ENCODE peak calls at places on chromosome 12, in seven cellular contexts. S, V, G, A, M, U and T are unnamed samples.
A peak's percentile ranks its signal among the peaks of the same experiment; 100 is the strongest.

GRCh38 chr12:106113042-106113441 is 25.7 kb downstream of the NUAK1 start:
- DNase-seq in A (no peak), U (no peak), M (no peak), S (no peak), G (peak; percentile 68), V (no peak), T (no peak)

GRCh38 chr12:120252071-120252906 is 13.2 kb downstream of the PXN start:
- DNase-seq in S (no peak), A (no peak), U (no peak), M (no peak), G (no peak), V (no peak), T (no peak)

GRCh38 chr12:8076357-8076756 is 5.7 kb upstream of the NECAP1 start:
- DNase-seq in G (no peak), A (no peak), S (no peak), M (no peak), V (no peak), U (no peak), T (no peak)

GRCh38 chr12:58487280-58488141 is 432.8 kb downstream of the LRIG3 start:
- DNase-seq in S (no peak), U (no peak), G (peak; percentile 53), M (no peak), A (no peak), V (no peak), T (no peak)

GRCh38 chr12:49641748-49642369 is 18.5 kb downstream of the PRPF40B start:
- DNase-seq in G (no peak), U (no peak), A (no peak), M (no peak), V (no peak), S (no peak), T (no peak)

GRCh38 chr12:25924535-25925001 is 33.9 kb upstream of the RASSF8 start:
- DNase-seq in A (no peak), M (no peak), G (no peak), U (no peak), V (no peak), S (no peak), T (no peak)

GRCh38 chr12:46219147-46219891 is 49.5 kb downstream of the SLC38A1 start:
- DNase-seq in M (no peak), U (no peak), V (no peak), A (no peak), S (no peak), G (no peak), T (no peak)

GRCh38 chr12:43776498-43776897 is 17.7 kb downstream of the IRAK4 start:
- DNase-seq in S (no peak), V (peak; percentile 53), M (no peak), A (no peak), U (peak; percentile 39), G (peak; percentile 45), T (no peak)

GRCh38 chr12:46965880-46966279 is 113.5 kb upstream of the PCED1B start:
- DNase-seq in S (no peak), G (no peak), A (no peak), M (no peak), V (no peak), U (no peak), T (no peak)

GRCh38 chr12:23462546-23462945 is 486.9 kb downstream of the SOX5 start:
- DNase-seq in G (no peak), M (no peak), A (no peak), S (no peak), V (no peak), U (no peak), T (no peak)

GRCh38 chr12:60684988-60685655 is 1089.3 kb downstream of the SLC16A7 start:
- DNase-seq in M (no peak), G (no peak), A (no peak), U (peak; percentile 0), S (no peak), V (no peak), T (no peak)

GRCh38 chr12:123041042-123041531 is 60.6 kb downstream of the ARL6IP4 start:
- DNase-seq in U (no peak), M (no peak), G (no peak), S (no peak), A (no peak), V (no peak), T (no peak)

GRCh38 chr12:4121506-4122020 is 152.0 kb upstream of the CCND2 start:
- DNase-seq in S (no peak), M (no peak), G (no peak), A (no peak), V (no peak), U (no peak), T (no peak)

GRCh38 chr12:40992158-40992557 is 196.0 kb upstream of the PDZRN4 start:
- DNase-seq in S (no peak), A (no peak), M (no peak), G (no peak), V (no peak), U (no peak), T (no peak)

GRCh38 chr12:8890313-8891084 is 23.8 kb upstream of the PHC1 start:
- DNase-seq in S (no peak), U (peak; percentile 74), V (peak; percentile 50), G (peak; percentile 22), A (no peak), M (peak; percentile 51), T (no peak)

GRCh38 chr12:122871851-122872785 is 23.8 kb downstream of the VPS37B start:
- DNase-seq in S (no peak), A (no peak), G (peak; percentile 88), V (peak; percentile 76), U (no peak), M (peak; percentile 70), T (peak; percentile 83)

GRCh38 chr12:63802012-63802608 is 22.4 kb downstream of the RXYLT1 start:
- DNase-seq in U (peak; percentile 14), S (no peak), A (no peak), V (peak; percentile 48), M (no peak), G (peak; percentile 25), T (no peak)

GRCh38 chr12:124745468-124745890 is 118.2 kb downstream of the SCARB1 start:
- DNase-seq in U (no peak), M (no peak), A (no peak), G (no peak), V (no peak), S (no peak), T (no peak)

GRCh38 chr12:15527201-15527782 is 205.0 kb downstream of the PTPRO start:
- DNase-seq in U (no peak), A (no peak), M (peak; percentile 32), V (peak; percentile 30), G (peak; percentile 15), S (no peak), T (peak; percentile 74)

DNA sequence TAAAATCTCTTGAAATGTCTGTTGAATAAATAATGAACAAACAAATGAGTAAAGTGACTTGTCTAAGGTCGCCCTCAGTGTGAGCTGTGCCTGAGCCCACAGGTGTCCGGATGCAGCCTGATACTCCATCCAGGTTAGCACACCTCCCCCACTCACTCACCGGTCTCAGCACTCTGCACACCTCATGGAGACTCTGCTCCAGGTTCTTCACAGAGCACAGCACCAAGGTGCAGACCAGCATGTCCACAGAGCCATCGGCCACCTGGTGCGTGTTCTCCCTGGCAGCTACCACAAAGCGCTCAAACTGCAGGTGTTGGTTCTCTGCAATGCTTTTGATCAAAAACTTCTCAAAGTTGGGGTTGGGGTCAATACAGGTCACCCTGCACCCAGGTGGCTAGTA is 4.1 kb upstream of the KRT7 start:
- DNase-seq in A (no peak), S (no peak), V (no peak), M (no peak), U (no peak), G (no peak), T (no peak)
- H3K27me3 ChIP-seq in A (no peaks in the 10 kb centered on the region), S (no peaks in the 10 kb centered on the region), V (no peaks in the 10 kb centered on the region), M (no peaks in the 10 kb centered on the region), U (no peaks in the 10 kb centered on the region), G (no peaks in the 10 kb centered on the region), T (no peaks in the 10 kb centered on the region)

DNA sequence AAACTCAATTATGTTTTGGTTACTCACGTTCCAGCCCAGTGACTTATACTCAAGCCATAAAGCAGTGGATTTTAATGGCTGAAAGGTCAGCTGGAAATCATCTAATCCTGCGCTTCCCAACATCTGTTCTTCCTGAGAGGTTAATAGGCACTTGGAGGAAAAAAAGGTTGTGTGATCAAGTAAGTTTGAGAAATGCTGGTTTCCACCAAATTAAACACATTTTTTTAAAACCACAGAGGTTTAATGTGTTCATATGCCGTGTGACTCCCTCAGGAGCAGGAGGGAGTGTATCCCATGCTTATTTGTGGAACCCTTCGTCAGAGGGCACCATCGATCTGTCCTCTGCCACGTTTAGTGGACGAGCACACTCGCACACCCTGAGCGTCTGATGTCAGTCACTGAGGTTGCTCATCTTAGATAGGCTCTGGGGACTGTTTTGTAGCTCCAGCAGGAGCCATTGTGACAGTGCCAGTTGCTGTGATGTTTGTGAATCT is 41.4 kb downstream of the FBXL14 start:
- DNase-seq in S (no peak), M (no peak), G (peak; percentile 84), V (peak; percentile 66), U (no peak), A (no peak), T (no peak)
- H3K27ac ChIP-seq in S (peak overlapping the region; percentile 23), M (no peak overlapping the region), G (peak overlapping the region; percentile 84), V (peak overlapping the region; percentile 24), U (no peak overlapping the region), A (no peak overlapping the region), T (no peak overlapping the region)

DNA sequence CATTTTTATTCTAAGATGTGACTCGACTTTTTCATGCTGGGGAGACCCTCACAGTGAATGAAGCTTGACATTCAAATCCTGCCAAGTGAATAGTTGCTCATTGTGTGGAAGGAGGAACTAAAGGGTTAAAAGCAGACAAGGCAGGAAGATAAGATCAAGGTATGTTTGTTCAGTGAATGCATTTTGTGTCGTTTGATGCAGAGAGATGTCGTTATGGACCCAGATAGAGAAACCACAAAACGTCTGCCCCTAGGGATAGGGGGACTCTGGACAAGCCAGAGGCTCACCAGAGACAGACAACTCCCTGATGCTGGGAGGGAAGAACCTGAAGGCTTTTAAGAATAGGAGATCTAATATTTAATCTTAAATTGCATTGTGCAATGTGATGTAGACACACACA is 72.5 kb upstream of the MYL2 start:
- DNase-seq in S (no peak), G (no peak), V (no peak), U (no peak), M (no peak), A (no peak), T (no peak)
- H3K27me3 ChIP-seq in S (peaks cover 3% of the 10 kb centered on the region), G (no peaks in the 10 kb centered on the region), V (no peaks in the 10 kb centered on the region), U (peaks cover 2% of the 10 kb centered on the region), M (no peaks in the 10 kb centered on the region), A (no peaks in the 10 kb centered on the region), T (no peaks in the 10 kb centered on the region)

DNA sequence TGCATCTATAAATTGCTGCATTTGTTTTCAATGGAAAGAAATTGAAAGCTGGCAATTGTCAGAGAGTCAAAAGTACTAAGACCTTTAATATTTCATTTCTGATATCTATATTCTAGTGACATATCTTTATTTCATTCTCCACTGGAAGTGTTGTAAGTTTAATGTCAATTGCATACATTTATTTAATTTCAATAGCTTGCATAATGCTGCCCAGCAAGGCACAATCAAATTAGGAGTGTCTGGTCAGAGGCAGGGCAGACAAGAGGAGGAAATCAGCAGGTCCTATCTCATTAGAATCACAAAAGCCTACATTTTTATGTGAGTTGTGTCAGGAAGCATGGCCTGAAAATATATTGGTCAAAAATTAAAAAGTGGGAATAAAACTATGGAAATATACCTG is 112.9 kb downstream of the TMEM132D start:
- DNase-seq in M (no peak), S (no peak), U (no peak), V (no peak), A (no peak), G (no peak), T (no peak)
- H3K27ac ChIP-seq in M (no peak overlapping the region), S (no peak overlapping the region), U (no peak overlapping the region), V (no peak overlapping the region), A (no peak overlapping the region), G (no peak overlapping the region), T (no peak overlapping the region)

GRCh38 chr12:24909667-24910066 is 39.2 kb downstream of the BCAT1 start:
- DNase-seq in U (peak; percentile 24), A (no peak), M (no peak), G (peak; percentile 97), V (peak; percentile 93), S (peak; percentile 77), T (peak; percentile 88)
- H3K27me3 ChIP-seq in U (no peaks in the 10 kb centered on the region), A (no peaks in the 10 kb centered on the region), M (no peaks in the 10 kb centered on the region), G (no peaks in the 10 kb centered on the region), V (no peaks in the 10 kb centered on the region), S (no peaks in the 10 kb centered on the region), T (no peaks in the 10 kb centered on the region)